ENCODE peak calls at places on chromosomes 5 and 9, in nine cellular contexts. One of them, this sample, is unnamed.

GRCh38 chr5:121913397-121913796 is 48.4 kb upstream of the SRFBP1 start:
- DNase-seq in NCI-H82: no peak
- DNase-seq in HEK293T: no peak
- DNase-seq in frontal cortex: no peak
- DNase-seq in NCI-H187 treated with DMSO at 0.1 percent for 48 hours: no peak
- DNase-seq in HFFc6: no peak
- DNase-seq in kidney glomerular epithelial cell: no peak
- DNase-seq in HFF-Myc: no peak
- DNase-seq in stimulated activated CD8-positive, alpha-beta memory T cell treated with anti-CD3 and anti-CD28 coated beads, Interleukin-4, amount 100 ng/mL, for 24 hours: no peak
- DNase-seq in this sample: peak; percentile 27

GRCh38 chr9:132348676-132349075 is 6.1 kb downstream of the SETX start:
- DNase-seq in NCI-H82: no peak
- DNase-seq in HEK293T: no peak
- DNase-seq in frontal cortex: no peak
- DNase-seq in NCI-H187 treated with DMSO at 0.1 percent for 48 hours: no peak
- DNase-seq in HFFc6: no peak
- DNase-seq in kidney glomerular epithelial cell: peak; percentile 84
- DNase-seq in HFF-Myc: no peak
- DNase-seq in stimulated activated CD8-positive, alpha-beta memory T cell treated with anti-CD3 and anti-CD28 coated beads, Interleukin-4, amount 100 ng/mL, for 24 hours: no peak
- DNase-seq in this sample: no peak

GRCh38 chr5:134813407-134813806 is 32.4 kb upstream of the C5orf24 start:
- DNase-seq in NCI-H82: no peak
- DNase-seq in HEK293T: no peak
- DNase-seq in frontal cortex: no peak
- DNase-seq in NCI-H187 treated with DMSO at 0.1 percent for 48 hours: no peak
- DNase-seq in HFFc6: no peak
- DNase-seq in kidney glomerular epithelial cell: no peak
- DNase-seq in HFF-Myc: no peak
- DNase-seq in stimulated activated CD8-positive, alpha-beta memory T cell treated with anti-CD3 and anti-CD28 coated beads, Interleukin-4, amount 100 ng/mL, for 24 hours: no peak
- DNase-seq in this sample: no peak

GRCh38 chr5:170861855-170862766 is at the start of gene RANBP17:
- DNase-seq in NCI-H82: peak; percentile 1
- DNase-seq in HEK293T: peak; percentile 96
- DNase-seq in frontal cortex: peak; percentile 62
- DNase-seq in NCI-H187 treated with DMSO at 0.1 percent for 48 hours: no peak
- DNase-seq in HFFc6: peak; percentile 30
- DNase-seq in kidney glomerular epithelial cell: peak; percentile 4
- DNase-seq in HFF-Myc: no peak
- DNase-seq in stimulated activated CD8-positive, alpha-beta memory T cell treated with anti-CD3 and anti-CD28 coated beads, Interleukin-4, amount 100 ng/mL, for 24 hours: no peak
- DNase-seq in this sample: peak; percentile 82

GRCh38 chr9:114216081-114216480 is 60.7 kb downstream of the COL27A1 start:
- DNase-seq in NCI-H82: peak; percentile 57
- DNase-seq in HEK293T: peak; percentile 28
- DNase-seq in frontal cortex: no peak
- DNase-seq in NCI-H187 treated with DMSO at 0.1 percent for 48 hours: no peak
- DNase-seq in HFFc6: peak; percentile 42
- DNase-seq in kidney glomerular epithelial cell: no peak
- DNase-seq in HFF-Myc: peak; percentile 48
- DNase-seq in stimulated activated CD8-positive, alpha-beta memory T cell treated with anti-CD3 and anti-CD28 coated beads, Interleukin-4, amount 100 ng/mL, for 24 hours: no peak
- DNase-seq in this sample: no peak

GRCh38 chr5:54242287-54242686 is 68.1 kb downstream of the ARL15 start:
- DNase-seq in NCI-H82: no peak
- DNase-seq in HEK293T: no peak
- DNase-seq in frontal cortex: no peak
- DNase-seq in NCI-H187 treated with DMSO at 0.1 percent for 48 hours: no peak
- DNase-seq in HFFc6: no peak
- DNase-seq in kidney glomerular epithelial cell: no peak
- DNase-seq in HFF-Myc: no peak
- DNase-seq in stimulated activated CD8-positive, alpha-beta memory T cell treated with anti-CD3 and anti-CD28 coated beads, Interleukin-4, amount 100 ng/mL, for 24 hours: no peak
- DNase-seq in this sample: no peak

GRCh38 chr9:110936719-110937452 is 101.4 kb downstream of the LPAR1 start:
- DNase-seq in NCI-H82: no peak
- DNase-seq in HEK293T: no peak
- DNase-seq in frontal cortex: no peak
- DNase-seq in NCI-H187 treated with DMSO at 0.1 percent for 48 hours: no peak
- DNase-seq in HFFc6: peak; percentile 84
- DNase-seq in kidney glomerular epithelial cell: peak; percentile 11
- DNase-seq in HFF-Myc: no peak
- DNase-seq in stimulated activated CD8-positive, alpha-beta memory T cell treated with anti-CD3 and anti-CD28 coated beads, Interleukin-4, amount 100 ng/mL, for 24 hours: no peak
- DNase-seq in this sample: no peak

GRCh38 chr5:65768723-65769122 is 46.7 kb downstream of the NLN start:
- DNase-seq in NCI-H82: no peak
- DNase-seq in HEK293T: no peak
- DNase-seq in frontal cortex: no peak
- DNase-seq in NCI-H187 treated with DMSO at 0.1 percent for 48 hours: no peak
- DNase-seq in HFFc6: no peak
- DNase-seq in kidney glomerular epithelial cell: no peak
- DNase-seq in HFF-Myc: no peak
- DNase-seq in stimulated activated CD8-positive, alpha-beta memory T cell treated with anti-CD3 and anti-CD28 coated beads, Interleukin-4, amount 100 ng/mL, for 24 hours: no peak
- DNase-seq in this sample: no peak

GRCh38 chr9:135904121-135904520 is 3.2 kb downstream of the CAMSAP1 start:
- DNase-seq in NCI-H82: no peak
- DNase-seq in HEK293T: no peak
- DNase-seq in frontal cortex: no peak
- DNase-seq in NCI-H187 treated with DMSO at 0.1 percent for 48 hours: no peak
- DNase-seq in HFFc6: no peak
- DNase-seq in kidney glomerular epithelial cell: no peak
- DNase-seq in HFF-Myc: no peak
- DNase-seq in stimulated activated CD8-positive, alpha-beta memory T cell treated with anti-CD3 and anti-CD28 coated beads, Interleukin-4, amount 100 ng/mL, for 24 hours: no peak
- DNase-seq in this sample: no peak

GRCh38 chr5:154117050-154117449 is 73.5 kb upstream of the GALNT10 start:
- DNase-seq in NCI-H82: no peak
- DNase-seq in HEK293T: no peak
- DNase-seq in frontal cortex: no peak
- DNase-seq in NCI-H187 treated with DMSO at 0.1 percent for 48 hours: no peak
- DNase-seq in HFFc6: no peak
- DNase-seq in kidney glomerular epithelial cell: no peak
- DNase-seq in HFF-Myc: no peak
- DNase-seq in stimulated activated CD8-positive, alpha-beta memory T cell treated with anti-CD3 and anti-CD28 coated beads, Interleukin-4, amount 100 ng/mL, for 24 hours: no peak
- DNase-seq in this sample: no peak

GRCh38 chr5:109275919-109276318 is 133.9 kb downstream of the PJA2 start:
- DNase-seq in NCI-H82: no peak
- DNase-seq in HEK293T: no peak
- DNase-seq in frontal cortex: no peak
- DNase-seq in NCI-H187 treated with DMSO at 0.1 percent for 48 hours: no peak
- DNase-seq in HFFc6: no peak
- DNase-seq in kidney glomerular epithelial cell: no peak
- DNase-seq in HFF-Myc: no peak
- DNase-seq in stimulated activated CD8-positive, alpha-beta memory T cell treated with anti-CD3 and anti-CD28 coated beads, Interleukin-4, amount 100 ng/mL, for 24 hours: no peak
- DNase-seq in this sample: no peak

GRCh38 chr5:42840279-42840678 is 28.6 kb upstream of the SELENOP start:
- DNase-seq in NCI-H82: no peak
- DNase-seq in HEK293T: no peak
- DNase-seq in frontal cortex: no peak
- DNase-seq in NCI-H187 treated with DMSO at 0.1 percent for 48 hours: no peak
- DNase-seq in HFFc6: peak; percentile 33
- DNase-seq in kidney glomerular epithelial cell: no peak
- DNase-seq in HFF-Myc: peak; percentile 12
- DNase-seq in stimulated activated CD8-positive, alpha-beta memory T cell treated with anti-CD3 and anti-CD28 coated beads, Interleukin-4, amount 100 ng/mL, for 24 hours: no peak
- DNase-seq in this sample: no peak

GRCh38 chr9:93697352-93698139 is 121.2 kb downstream of the PHF2 start:
- DNase-seq in NCI-H82: no peak
- DNase-seq in HEK293T: peak; percentile 3
- DNase-seq in frontal cortex: no peak
- DNase-seq in NCI-H187 treated with DMSO at 0.1 percent for 48 hours: peak; percentile 79
- DNase-seq in HFFc6: no peak
- DNase-seq in kidney glomerular epithelial cell: no peak
- DNase-seq in HFF-Myc: no peak
- DNase-seq in stimulated activated CD8-positive, alpha-beta memory T cell treated with anti-CD3 and anti-CD28 coated beads, Interleukin-4, amount 100 ng/mL, for 24 hours: no peak
- DNase-seq in this sample: no peak

GRCh38 chr9:127876764-127877562 is 512 bp downstream of the AK1 start:
- DNase-seq in NCI-H82: peak; percentile 18
- DNase-seq in HEK293T: no peak
- DNase-seq in frontal cortex: no peak
- DNase-seq in NCI-H187 treated with DMSO at 0.1 percent for 48 hours: no peak
- DNase-seq in HFFc6: peak; percentile 11
- DNase-seq in kidney glomerular epithelial cell: no peak
- DNase-seq in HFF-Myc: no peak
- DNase-seq in stimulated activated CD8-positive, alpha-beta memory T cell treated with anti-CD3 and anti-CD28 coated beads, Interleukin-4, amount 100 ng/mL, for 24 hours: no peak
- DNase-seq in this sample: no peak

GRCh38 chr9:5688109-5688508 is 59.2 kb downstream of the RIC1 start:
- DNase-seq in NCI-H82: no peak
- DNase-seq in HEK293T: no peak
- DNase-seq in frontal cortex: no peak
- DNase-seq in NCI-H187 treated with DMSO at 0.1 percent for 48 hours: no peak
- DNase-seq in HFFc6: no peak
- DNase-seq in kidney glomerular epithelial cell: peak; percentile 55
- DNase-seq in HFF-Myc: no peak
- DNase-seq in stimulated activated CD8-positive, alpha-beta memory T cell treated with anti-CD3 and anti-CD28 coated beads, Interleukin-4, amount 100 ng/mL, for 24 hours: no peak
- DNase-seq in this sample: no peak

GRCh38 chr5:137639645-137640044 is 96.2 kb downstream of the KLHL3 start:
- DNase-seq in NCI-H82: no peak
- DNase-seq in HEK293T: no peak
- DNase-seq in frontal cortex: no peak
- DNase-seq in NCI-H187 treated with DMSO at 0.1 percent for 48 hours: no peak
- DNase-seq in HFFc6: no peak
- DNase-seq in kidney glomerular epithelial cell: no peak
- DNase-seq in HFF-Myc: no peak
- DNase-seq in stimulated activated CD8-positive, alpha-beta memory T cell treated with anti-CD3 and anti-CD28 coated beads, Interleukin-4, amount 100 ng/mL, for 24 hours: no peak
- DNase-seq in this sample: no peak

GRCh38 chr9:4494337-4494736 is 4.1 kb downstream of the SLC1A1 start:
- DNase-seq in NCI-H82: no peak
- DNase-seq in HEK293T: no peak
- DNase-seq in frontal cortex: no peak
- DNase-seq in NCI-H187 treated with DMSO at 0.1 percent for 48 hours: no peak
- DNase-seq in HFFc6: no peak
- DNase-seq in kidney glomerular epithelial cell: no peak
- DNase-seq in HFF-Myc: no peak
- DNase-seq in stimulated activated CD8-positive, alpha-beta memory T cell treated with anti-CD3 and anti-CD28 coated beads, Interleukin-4, amount 100 ng/mL, for 24 hours: no peak
- DNase-seq in this sample: no peak